ENCODE peak calls at places on chromosomes 4 and X, in four cellular contexts. E, R, N and F are unnamed samples.
A peak's percentile ranks its signal among the peaks of the same experiment; 100 is the strongest.

GRCh38 chr4:7477695-7478094 is 43.0 kb upstream of the PSAPL1 start:
- DNase-seq in R (no peak), E (no peak), N (no peak), F (no peak)

GRCh38 chr4:165663411-165663810 is 209.6 kb upstream of the TLL1 start:
- DNase-seq in R (no peak), N (no peak), E (no peak), F (no peak)

GRCh38 chrX:68415289-68415688 is 18.0 kb downstream of the OPHN1 start:
- DNase-seq in N (no peak), E (peak; percentile 8), R (no peak), F (no peak)

GRCh38 chrX:82775426-82775825 is 732.7 kb upstream of the POU3F4 start:
- DNase-seq in N (no peak), R (no peak), E (no peak), F (no peak)

GRCh38 chr4:174255790-174256189 is 27.7 kb downstream of the FBXO8 start:
- DNase-seq in N (no peak), E (no peak), R (no peak), F (peak; percentile 17)

GRCh38 chrX:23782455-23782854 is 518 bp upstream of the SAT1 start:
- DNase-seq in N (no peak), E (no peak), R (no peak), F (no peak)

GRCh38 chr4:158949094-158949493 is 153.8 kb upstream of the RAPGEF2 start:
- DNase-seq in E (no peak), N (no peak), R (no peak), F (peak; percentile 13)

GRCh38 chrX:10756365-10756915 is 136.1 kb upstream of the MID1 start:
- DNase-seq in R (no peak), E (peak; percentile 74), N (no peak), F (no peak)

GRCh38 chrX:72123471-72124185 is 8.1 kb downstream of the RTL5 start:
- DNase-seq in E (no peak), R (no peak), N (no peak), F (no peak)

GRCh38 chr4:6470502-6471302 is 1.7 kb downstream of the PPP2R2C start:
- DNase-seq in R (peak; percentile 41), N (no peak), E (no peak), F (no peak)

GRCh38 chr4:1113311-1114009 is at the start of gene RNF212:
- DNase-seq in E (no peak), R (no peak), N (no peak), F (no peak)

GRCh38 chr4:8050555-8051206 is 107.9 kb downstream of the ABLIM2 start:
- DNase-seq in E (no peak), R (no peak), N (no peak), F (peak; percentile 21)

GRCh38 chr4:174037631-174038030 is 245.8 kb downstream of the FBXO8 start:
- DNase-seq in E (peak; percentile 19), N (no peak), R (no peak), F (no peak)

GRCh38 chr4:168183717-168184571 is 91.6 kb downstream of the ANXA10 start:
- DNase-seq in R (peak; percentile 53), E (peak; percentile 37), N (peak; percentile 31), F (peak; percentile 13)

GRCh38 chrX:102651242-102651967 is at the start of gene GPRASP1:
- DNase-seq in R (peak; percentile 30), E (no peak), N (no peak), F (no peak)

GRCh38 chr4:67122029-67122428 is 423.3 kb downstream of the CENPC start:
- DNase-seq in E (peak; percentile 3), N (no peak), R (no peak), F (no peak)

GRCh38 chr4:16027114-16027513 is 56.7 kb downstream of the PROM1 start:
- DNase-seq in E (no peak), N (no peak), R (no peak), F (no peak)

GRCh38 chr4:37073226-37073840 is 171.2 kb upstream of the NWD2 start:
- DNase-seq in R (no peak), N (no peak), E (no peak), F (no peak)

GRCh38 chrX:71118985-71119535 is 664 bp downstream of the MED12 start:
- DNase-seq in R (no peak), E (no peak), N (no peak), F (no peak)

GRCh38 chrX:41705680-41706374 is 17.1 kb downstream of the GPR34 start:
- DNase-seq in N (peak; percentile 54), R (peak; percentile 20), E (no peak), F (no peak)

GRCh38 chr4:25663778-25664177 is 8.1 kb downstream of the SLC34A2 start:
- DNase-seq in N (no peak), R (no peak), E (no peak), F (no peak)

GRCh38 chr4:73187325-73187724 is 71.3 kb downstream of the ANKRD17 start:
- DNase-seq in N (no peak), E (no peak), R (no peak), F (peak; percentile 1)

GRCh38 chr4:117001077-117001476 is 84.3 kb downstream of the TRAM1L1 start:
- DNase-seq in R (no peak), E (no peak), N (no peak), F (no peak)

GRCh38 chrX:747176-747575 is 116.6 kb downstream of the SHOX start:
- DNase-seq in R (no peak), E (no peak), N (no peak), F (no peak)

GRCh38 chr4:86500527-86500926 is 93.6 kb upstream of the PTPN13 start:
- DNase-seq in E (no peak), N (no peak), R (no peak), F (no peak)

GRCh38 chr4:107153228-107153627 is 117.1 kb upstream of the DKK2 start:
- DNase-seq in E (no peak), N (no peak), R (no peak), F (no peak)

GRCh38 chrX:121832446-121832845 is 785.0 kb downstream of the GLUD2 start:
- DNase-seq in N (no peak), E (no peak), R (no peak), F (no peak)

GRCh38 chr4:20844311-20844710 is 144.1 kb downstream of the PACRGL start:
- DNase-seq in N (no peak), E (no peak), R (no peak), F (no peak)

GRCh38 chr4:26281876-26282275 is 38.9 kb upstream of the RBPJ start:
- DNase-seq in R (no peak), E (no peak), N (no peak), F (no peak)

GRCh38 chrX:16870861-16871584 is 861 bp upstream of the RBBP7 start:
- DNase-seq in E (no peak), R (no peak), N (peak; percentile 3), F (no peak)

GRCh38 chrX:15242899-15243555 is 26.9 kb downstream of the ASB9 start:
- DNase-seq in R (peak; percentile 46), E (peak; percentile 67), N (peak; percentile 8), F (no peak)